ENCODE peak calls at places on chromosomes 6 and 20, in eight cellular contexts. V is aorta, X is prostate gland, R is A549, E is AG04450, M is GM23248, J is breast epithelium, Y is transverse colon. C is an unnamed sample.
A peak's percentile ranks its signal among the peaks of the same experiment; 100 is the strongest.

GRCh38 chr20:54340667-54341081 is 132.8 kb downstream of the PFDN4 start:
- DNase-seq in V (no peak), X (no peak), R (no peak), E (peak; percentile 24), M (peak; percentile 69), J (no peak), Y (no peak), C (no peak)

GRCh38 chr6:136290406-136291010 is 862 bp upstream of the BCLAF1 start:
- DNase-seq in V (peak; percentile 90), X (peak; percentile 68), R (peak; percentile 72), E (peak; percentile 60), M (peak; percentile 96), J (peak; percentile 83), Y (peak; percentile 75), C (peak; percentile 62)

GRCh38 chr20:17625246-17626051 is 55.6 kb downstream of the DSTN start:
- DNase-seq in V (peak; percentile 74), X (no peak), R (no peak), E (no peak), M (no peak), J (no peak), Y (no peak), C (no peak)

GRCh38 chr6:35014786-35015185 is 125.7 kb downstream of the ANKS1A start:
- DNase-seq in V (no peak), X (no peak), R (no peak), E (no peak), M (peak; percentile 84), J (no peak), Y (no peak), C (no peak)

GRCh38 chr6:139981066-139981624 is 606.7 kb upstream of the CITED2 start:
- DNase-seq in V (no peak), X (no peak), R (no peak), E (no peak), M (peak; percentile 24), J (no peak), Y (no peak), C (no peak)

GRCh38 chr6:166618251-166618650 is 8.8 kb downstream of the RPS6KA2 start:
- DNase-seq in V (no peak), X (no peak), R (no peak), E (no peak), M (no peak), J (no peak), Y (no peak), C (no peak)

GRCh38 chr6:168299541-168300511 is 19.8 kb downstream of the DACT2 start:
- DNase-seq in V (peak; percentile 63), X (no peak), R (no peak), E (no peak), M (no peak), J (no peak), Y (no peak), C (no peak)

GRCh38 chr6:6556162-6556737 is 32.3 kb upstream of the LY86 start:
- DNase-seq in V (no peak), X (no peak), R (no peak), E (no peak), M (peak; percentile 59), J (no peak), Y (no peak), C (no peak)

GRCh38 chr20:2778602-2779321 is 21.7 kb downstream of the CPXM1 start:
- DNase-seq in V (no peak), X (no peak), R (no peak), E (no peak), M (no peak), J (no peak), Y (no peak), C (no peak)

GRCh38 chr6:159169193-159169555 is at the start of gene FNDC1:
- DNase-seq in V (peak; percentile 85), X (no peak), R (peak; percentile 2), E (no peak), M (peak; percentile 67), J (no peak), Y (peak; percentile 22), C (no peak)

GRCh38 chr6:136921936-136922679 is at the start of gene SLC35D3:
- DNase-seq in V (peak; percentile 78), X (no peak), R (peak; percentile 16), E (no peak), M (peak; percentile 46), J (no peak), Y (no peak), C (no peak)

GRCh38 chr6:87922191-87922946 is 125.3 kb upstream of the SPACA1 start:
- DNase-seq in V (no peak), X (no peak), R (no peak), E (no peak), M (no peak), J (no peak), Y (no peak), C (no peak)

GRCh38 chr6:150200428-150201105 is 57.7 kb downstream of the PPP1R14C start:
- DNase-seq in V (peak; percentile 39), X (no peak), R (no peak), E (no peak), M (no peak), J (no peak), Y (peak; percentile 62), C (no peak)

GRCh38 chr6:88722691-88723090 is 240.7 kb downstream of the RNGTT start:
- DNase-seq in V (no peak), X (no peak), R (no peak), E (peak; percentile 15), M (no peak), J (no peak), Y (no peak), C (no peak)

GRCh38 chr20:40160151-40160550 is 528.9 kb downstream of the MAFB start:
- DNase-seq in V (no peak), X (peak; percentile 46), R (peak; percentile 55), E (no peak), M (peak; percentile 69), J (peak; percentile 21), Y (peak; percentile 27), C (peak; percentile 14)

GRCh38 chr20:24953621-24954133 is 4.6 kb downstream of the CST7 start:
- DNase-seq in V (peak; percentile 68), X (no peak), R (no peak), E (no peak), M (no peak), J (no peak), Y (no peak), C (no peak)

GRCh38 chr20:42338274-42339172 is 720.3 kb upstream of the CHD6 start:
- DNase-seq in V (no peak), X (no peak), R (no peak), E (no peak), M (no peak), J (peak; percentile 67), Y (no peak), C (no peak)

GRCh38 chr6:159979136-159979874 is 10.4 kb downstream of the IGF2R start:
- DNase-seq in V (peak; percentile 82), X (no peak), R (no peak), E (no peak), M (peak; percentile 78), J (no peak), Y (peak; percentile 47), C (no peak)

GRCh38 chr20:2815242-2815900 is 584 bp downstream of the C20orf141 start:
- DNase-seq in V (no peak), X (no peak), R (no peak), E (no peak), M (no peak), J (peak; percentile 6), Y (no peak), C (no peak)

GRCh38 chr6:11317885-11318771 is 85.7 kb upstream of the NEDD9 start:
- DNase-seq in V (peak; percentile 86), X (no peak), R (peak; percentile 96), E (peak; percentile 69), M (peak; percentile 99), J (peak; percentile 89), Y (peak; percentile 78), C (peak; percentile 8)
- H3K27ac ChIP-seq in V (peak overlapping the region; percentile 18), X (peak overlapping the region; percentile 60), R (peak overlapping the region; percentile 96), E (peak overlapping the region; percentile 79), M (peak overlapping the region; percentile 95), J (peak overlapping the region; percentile 75), Y (peak overlapping the region; percentile 63), C (no peak overlapping the region)

DNA sequence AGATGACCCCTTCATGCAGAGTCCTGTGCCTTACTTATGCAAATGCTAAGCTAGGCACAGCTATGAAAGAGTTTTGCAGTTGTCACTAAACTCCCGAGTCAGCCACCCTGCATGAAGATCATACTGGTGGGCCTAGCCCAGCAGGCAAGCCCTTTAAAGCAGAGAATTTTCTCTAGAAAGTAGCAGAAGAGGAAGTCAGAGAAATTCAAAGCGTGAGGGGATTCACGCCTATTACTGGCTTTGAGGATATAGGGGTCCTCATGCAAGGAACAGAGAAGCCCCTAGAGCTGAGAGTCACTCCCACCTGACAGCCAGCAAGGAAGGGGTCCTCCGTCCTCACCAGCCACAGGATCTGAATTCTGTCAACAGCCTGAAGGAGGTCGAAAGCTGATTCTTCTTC is 54.6 kb downstream of the MYB start:
- DNase-seq in V (no peak), X (no peak), R (no peak), E (no peak), M (no peak), J (no peak), Y (no peak), C (no peak)
- H3K27ac ChIP-seq in V (no peak overlapping the region), X (no peak overlapping the region), R (no peak overlapping the region), E (no peak overlapping the region), M (no peak overlapping the region), J (no peak overlapping the region), Y (no peak overlapping the region), C (no peak overlapping the region)

GRCh38 chr6:47248446-47248845 is 61.3 kb downstream of the TNFRSF21 start:
- DNase-seq in V (no peak), X (no peak), R (no peak), E (no peak), M (no peak), J (no peak), Y (no peak), C (no peak)
- H3K27ac ChIP-seq in V (no peak overlapping the region), X (no peak overlapping the region), R (no peak overlapping the region), E (no peak overlapping the region), M (no peak overlapping the region), J (no peak overlapping the region), Y (no peak overlapping the region), C (no peak overlapping the region)

GRCh38 chr6:2510341-2510740 is 240.4 kb downstream of the MYLK4 start:
- DNase-seq in V (no peak), X (no peak), R (no peak), E (no peak), M (no peak), J (no peak), Y (no peak), C (no peak)

GRCh38 chr6:2505624-2506023 is 245.1 kb downstream of the MYLK4 start:
- DNase-seq in V (peak; percentile 72), X (no peak), R (peak; percentile 17), E (no peak), M (no peak), J (peak; percentile 12), Y (no peak), C (no peak)

GRCh38 chr6:2507638-2508037 is 243.1 kb downstream of the MYLK4 start:
- DNase-seq in V (no peak), X (no peak), R (no peak), E (no peak), M (no peak), J (no peak), Y (no peak), C (no peak)

GRCh38 chr6:2507016-2507415 is 243.7 kb downstream of the MYLK4 start:
- DNase-seq in V (no peak), X (no peak), R (no peak), E (no peak), M (no peak), J (no peak), Y (no peak), C (no peak)

DNA sequence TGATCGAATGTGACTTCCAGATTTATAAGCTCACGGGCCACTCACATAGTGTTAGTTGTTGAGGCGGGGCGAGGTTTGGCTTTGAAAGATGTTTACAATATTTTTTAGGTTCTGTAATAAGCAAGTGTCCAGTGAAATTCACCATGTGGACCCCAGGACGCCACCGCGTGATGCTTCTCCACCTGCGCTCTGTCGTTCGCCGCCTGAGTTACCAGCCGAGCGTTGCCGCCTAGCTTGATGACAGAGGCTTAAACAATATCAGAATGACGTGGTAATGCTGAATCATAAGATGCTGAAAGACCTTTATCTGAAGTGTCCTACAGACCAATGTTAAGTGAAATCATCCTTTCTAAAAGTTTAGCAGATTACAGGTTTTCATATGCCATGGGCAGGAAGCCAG is 241.0 kb downstream of the MYLK4 start:
- DNase-seq in V (no peak), X (no peak), R (no peak), E (no peak), M (peak; percentile 64), J (no peak), Y (no peak), C (no peak)
- H3K27ac ChIP-seq in V (no peak overlapping the region), X (no peak overlapping the region), R (no peak overlapping the region), E (no peak overlapping the region), M (no peak overlapping the region), J (no peak overlapping the region), Y (no peak overlapping the region), C (no peak overlapping the region)

C was measured in caudate nucleus.